ENCODE peak calls at places on chromosomes 3 and 15, in five cellular contexts. J is adrenal gland, B is breast epithelium, I is ovary, V is uterus. K is an unnamed sample.

GRCh38 chr3:53495091-53495517 is 693 bp downstream of the CACNA1D start:
- DNase-seq in V (no peak), I (no peak), B (no peak), J (peak), K (no peak)

GRCh38 chr15:58249646-58250312 is 111.6 kb downstream of the AQP9 start:
- DNase-seq in I (no peak), B (no peak), J (no peak), V (no peak), K (no peak)

GRCh38 chr3:156477306-156477705 is 77.6 kb downstream of the SSR3 start:
- DNase-seq in V (no peak), J (no peak), I (no peak), B (no peak), K (no peak)

GRCh38 chr15:62462268-62462667 is 297.2 kb upstream of the C2CD4B start:
- DNase-seq in V (no peak), I (no peak), J (no peak), B (no peak), K (no peak)

GRCh38 chr3:52609316-52609815 is 73.0 kb downstream of the UQCC5 start:
- DNase-seq in J (no peak), I (no peak), B (no peak), V (no peak), K (no peak)

GRCh38 chr3:123751478-123751877 is 132.7 kb downstream of the MYLK start:
- DNase-seq in B (no peak), J (no peak), I (no peak), V (no peak), K (no peak)

GRCh38 chr15:72197460-72198409 is at the start of gene GRAMD2A:
- DNase-seq in V (no peak), I (no peak), J (no peak), B (no peak), K (peak)

GRCh38 chr15:96774216-96774615 is 443.7 kb downstream of the NR2F2 start:
- DNase-seq in I (no peak), V (no peak), J (no peak), B (no peak), K (no peak)

GRCh38 chr3:99413504-99413903 is 224.9 kb upstream of the COL8A1 start:
- DNase-seq in V (no peak), J (no peak), I (no peak), B (no peak), K (no peak)

GRCh38 chr3:172512363-172512762 is 10.9 kb downstream of the TNFSF10 start:
- DNase-seq in I (no peak), B (no peak), J (peak), V (no peak), K (no peak)

GRCh38 chr3:112894258-112894657 is 47.6 kb upstream of the CD200R1L start:
- DNase-seq in V (no peak), J (no peak), B (no peak), I (no peak), K (no peak)

GRCh38 chr3:17466028-17466427 is 276.4 kb downstream of the TBC1D5 start:
- DNase-seq in J (no peak), B (no peak), I (no peak), V (no peak), K (no peak)

GRCh38 chr15:95761742-95762141 is 568.8 kb upstream of the NR2F2 start:
- DNase-seq in J (no peak), V (no peak), B (no peak), I (no peak), K (no peak)

GRCh38 chr3:188437921-188438320 is 284.0 kb downstream of the LPP start:
- DNase-seq in V (no peak), J (no peak), I (no peak), B (no peak), K (no peak)

GRCh38 chr3:151228291-151229125 is 25.5 kb upstream of the GPR171 start:
- DNase-seq in B (no peak), J (no peak), V (no peak), I (no peak), K (no peak)

GRCh38 chr15:58307313-58307961 is 124.4 kb upstream of the LIPC start:
- DNase-seq in J (no peak), V (no peak), I (no peak), B (no peak), K (no peak)

GRCh38 chr3:175163686-175164085 is 304.6 kb downstream of the NAALADL2 start:
- DNase-seq in J (no peak), I (no peak), V (no peak), B (no peak), K (no peak)

GRCh38 chr3:194574639-194575483 is 58.4 kb downstream of the TMEM44 start:
- DNase-seq in B (no peak), J (peak), I (no peak), V (no peak), K (no peak)

GRCh38 chr15:32855942-32856341 is 138.1 kb downstream of the GREM1 start:
- DNase-seq in B (no peak), I (no peak), V (no peak), J (no peak), K (no peak)

GRCh38 chr3:181518222-181518621 is 193.5 kb upstream of the SOX2 start:
- DNase-seq in B (no peak), I (no peak), V (no peak), J (no peak), K (no peak)

GRCh38 chr3:194097141-194097880 is 38.6 kb upstream of the HES1 start:
- DNase-seq in J (no peak), I (no peak), B (peak), V (no peak), K (no peak)

GRCh38 chr3:44957986-44958385 is 18.0 kb downstream of the ZDHHC3 start:
- DNase-seq in V (no peak), I (no peak), B (no peak), J (no peak), K (no peak)

GRCh38 chr3:172034786-172035685 is 4.3 kb upstream of the FNDC3B start:
- DNase-seq in I (no peak), B (no peak), J (no peak), V (no peak), K (no peak)

GRCh38 chr15:58146734-58147133 is 8.6 kb downstream of the AQP9 start:
- DNase-seq in J (peak), V (no peak), B (no peak), I (no peak), K (no peak)

GRCh38 chr15:78766041-78766440 is 45.2 kb downstream of the ADAMTS7 start:
- DNase-seq in I (no peak), V (peak), B (no peak), J (no peak), K (no peak)

GRCh38 chr3:179716811-179717210 is 64.0 kb downstream of the USP13 start:
- DNase-seq in B (no peak), V (no peak), J (no peak), I (no peak), K (no peak)

GRCh38 chr3:11641683-11642407 is 1.9 kb downstream of the VGLL4 start:
- DNase-seq in B (no peak), I (no peak), J (no peak), V (no peak), K (no peak)

GRCh38 chr3:7999363-7999762 is 502.3 kb upstream of the LMCD1 start:
- DNase-seq in J (no peak), I (no peak), B (no peak), V (no peak), K (no peak)

GRCh38 chr15:95872366-95872771 is 458.1 kb upstream of the NR2F2 start:
- DNase-seq in J (no peak), B (no peak), V (no peak), I (no peak), K (no peak)

GRCh38 chr15:42798802-42799201 is 61.9 kb upstream of the CDAN1 start:
- DNase-seq in V (no peak), J (no peak), I (no peak), B (no peak), K (no peak)

GRCh38 chr3:129620828-129621605 is 14.5 kb upstream of the PLXND1 start:
- DNase-seq in J (no peak), I (no peak), V (no peak), B (no peak), K (peak)

GRCh38 chr15:63857459-63857856 is 23.7 kb upstream of the HERC1 start:
- DNase-seq in V (no peak), I (no peak), J (no peak), B (no peak), K (no peak)

GRCh38 chr3:178966299-178967183 is 105.1 kb downstream of the ZMAT3 start:
- DNase-seq in V (no peak), I (no peak), J (peak), B (no peak), K (no peak)

GRCh38 chr3:58353722-58354553 is 21.2 kb downstream of the PXK start:
- DNase-seq in I (no peak), V (no peak), J (no peak), B (no peak), K (no peak)

GRCh38 chr3:196641278-196642058 is 2.0 kb downstream of the NRROS start:
- DNase-seq in B (no peak), J (no peak), I (no peak), V (no peak), K (no peak)

GRCh38 chr3:196638922-196639516 is 475 bp upstream of the NRROS start:
- DNase-seq in J (no peak), B (no peak), I (no peak), V (no peak), K (no peak)

GRCh38 chr3:196640501-196640968 is 1.0 kb downstream of the NRROS start:
- DNase-seq in V (no peak), B (no peak), I (no peak), J (no peak), K (no peak)

GRCh38 chr3:196636369-196637349 is 2.8 kb upstream of the NRROS start:
- DNase-seq in I (no peak), J (no peak), B (no peak), V (no peak), K (no peak)

DNA sequence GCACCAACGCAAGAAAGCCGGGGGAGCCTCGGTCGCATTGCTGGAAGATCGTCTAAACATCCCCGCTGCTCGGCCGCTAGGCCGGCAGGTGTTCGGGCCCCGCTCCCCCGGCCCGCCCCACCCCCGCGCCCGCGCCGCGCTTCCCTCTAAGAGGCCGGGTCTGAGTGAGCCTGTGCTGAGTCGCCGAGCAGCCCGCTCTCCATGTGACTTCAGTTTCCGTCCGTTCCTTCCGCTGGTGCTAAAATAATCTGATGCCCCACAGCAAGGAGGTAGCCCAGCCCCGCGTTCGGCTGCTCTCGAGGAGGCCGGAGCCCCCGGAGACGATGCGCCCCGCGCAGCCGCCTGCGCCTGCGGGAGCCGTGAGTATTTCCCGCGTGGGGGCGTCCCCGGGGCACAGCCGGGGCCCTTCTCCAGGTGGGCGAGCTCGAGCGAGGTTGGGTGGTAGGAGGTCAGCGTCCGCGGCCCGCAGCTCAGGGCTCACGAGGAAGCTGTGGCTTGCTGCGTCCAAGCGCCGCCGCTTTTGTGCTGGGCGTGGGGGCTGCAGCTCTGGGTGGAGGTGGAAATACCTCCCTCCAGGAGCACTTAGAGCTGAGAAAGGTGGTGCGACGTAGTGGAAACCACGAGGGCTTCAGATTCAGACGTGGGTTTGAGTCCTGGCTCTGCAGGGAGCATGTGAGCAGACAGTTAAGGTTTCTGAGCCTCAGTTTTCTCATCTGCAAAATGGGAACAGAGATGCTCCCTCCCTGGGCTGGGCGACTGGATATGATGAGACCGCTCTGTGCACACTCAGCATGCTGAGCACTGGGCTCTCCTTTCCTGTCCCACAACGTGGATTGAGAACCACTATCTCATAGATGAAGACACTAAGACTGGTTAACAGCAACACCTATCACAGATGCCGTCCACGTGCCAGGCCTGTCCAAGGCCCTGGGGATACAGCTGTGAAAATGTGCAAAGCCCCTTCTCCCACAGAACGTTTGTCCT is at the start of gene NRROS:
- DNase-seq in I (no peak), J (peak), B (peak), V (peak), K (peak)
- TF ChIP-seq POLR2A in I (no peak), J (no peak), B (no peak), V (peak), K (peak)

DNA sequence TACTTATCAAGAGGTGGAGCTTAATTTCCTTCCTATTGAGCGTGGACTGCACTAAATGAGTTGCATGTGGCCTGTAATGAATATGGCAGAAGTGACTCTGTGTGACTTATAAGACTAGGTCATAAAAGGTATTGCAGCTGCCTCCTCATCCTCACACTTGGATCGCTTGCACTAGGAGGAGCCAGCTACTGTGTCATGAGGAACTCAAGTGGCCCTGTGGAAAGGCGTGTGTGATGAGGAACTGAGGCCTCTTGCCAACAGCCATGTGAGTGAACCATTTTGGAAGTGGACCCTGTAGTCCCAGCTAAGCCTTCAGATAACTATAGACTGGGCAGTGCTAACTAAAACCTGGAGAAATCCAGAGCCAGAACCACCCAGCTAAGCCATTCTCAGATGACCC is 7.1 kb upstream of the SLC30A4 start:
- DNase-seq in V (no peak), J (no peak), B (no peak), I (no peak), K (no peak)
- TF ChIP-seq POLR2A in V (no peak), J (no peak), B (no peak), I (no peak), K (no peak)

GRCh38 chr3:3800076-3800448 is 831 bp downstream of the LRRN1 start:
- DNase-seq in J (no peak), B (no peak), I (peak), V (no peak), K (no peak)

GRCh38 chr3:3801510-3801841 is 2.2 kb downstream of the LRRN1 start:
- DNase-seq in J (no peak), I (no peak), V (no peak), B (no peak), K (no peak)

GRCh38 chr3:3800685-3801509 is 1.7 kb downstream of the LRRN1 start:
- DNase-seq in V (no peak), B (peak), J (no peak), I (peak), K (peak)

GRCh38 chr3:3798641-3799113 is 554 bp upstream of the LRRN1 start:
- DNase-seq in B (no peak), I (peak), J (no peak), V (no peak), K (peak)

DNA sequence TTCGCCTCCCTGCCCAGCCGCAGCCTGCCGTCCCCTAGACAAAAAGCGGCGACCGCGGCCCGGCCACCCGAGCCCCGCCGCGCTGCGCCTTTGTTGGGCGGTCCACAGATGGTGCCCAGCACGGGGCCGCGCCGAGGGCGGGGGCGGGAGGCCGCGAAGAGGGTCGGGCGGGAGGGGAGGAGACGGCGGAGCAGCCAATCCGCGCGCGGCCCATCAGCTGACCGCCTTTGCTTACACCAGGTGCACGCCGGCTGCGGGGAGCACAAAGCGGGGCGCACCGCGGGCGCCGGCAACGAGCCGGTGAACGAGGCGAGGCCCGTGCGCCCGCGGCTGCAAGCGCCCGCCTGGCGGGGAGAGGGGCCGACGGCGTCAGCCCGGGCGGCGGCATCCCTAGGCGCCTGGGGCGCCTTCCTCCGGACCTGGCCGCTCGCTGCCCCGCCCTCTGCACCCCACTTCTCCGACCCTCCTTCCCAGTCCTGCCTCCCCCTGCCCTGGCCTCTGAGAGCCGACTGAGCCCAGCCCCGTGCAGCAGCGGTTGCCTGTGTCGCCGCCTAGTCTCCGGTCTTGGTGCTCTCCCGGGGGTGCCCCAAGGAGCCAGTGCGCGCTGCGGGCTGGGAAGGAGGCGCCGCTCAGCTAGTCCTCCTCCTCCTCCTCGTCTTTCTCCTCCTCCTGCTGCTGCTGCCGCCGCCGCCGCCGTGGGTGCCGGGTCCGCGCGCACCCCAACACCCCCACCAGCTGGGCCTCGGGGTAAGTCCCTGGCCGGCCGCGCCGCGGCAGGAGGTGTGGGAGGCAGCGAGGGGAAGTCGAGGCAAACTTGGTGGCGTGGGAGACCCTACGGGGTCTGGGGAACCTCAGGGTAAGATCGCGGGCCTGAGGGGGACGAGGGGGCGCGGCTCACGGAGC is at the start of gene LRRN1:
- DNase-seq in V (no peak), J (no peak), B (peak), I (peak), K (peak)
- TF ChIP-seq POLR2A in V (peak), J (peak), B (no peak), I (peak), K (no peak)

GRCh38 chr3:57078366-57079220 is 18.1 kb downstream of the SPATA12 start:
- DNase-seq in J (peak), B (peak), V (peak), I (peak), K (peak)
- TF ChIP-seq POLR2A in J (no peak), B (no peak), V (peak), I (no peak), K (no peak)

GRCh38 chr15:52709172-52709979 is 30.2 kb upstream of the ATOSA start:
- DNase-seq in V (no peak), I (no peak), B (peak), J (no peak), K (no peak)
- TF ChIP-seq POLR2A in V (no peak), I (no peak), B (no peak), J (no peak), K (no peak)

GRCh38 chr15:67879440-67880129 is 39.7 kb upstream of the RNU6-1 start:
- DNase-seq in I (no peak), B (no peak), V (no peak), J (no peak), K (no peak)

GRCh38 chr15:67869700-67870099 is 29.9 kb upstream of the RNU6-1 start:
- DNase-seq in J (no peak), V (no peak), I (no peak), B (no peak), K (no peak)

GRCh38 chr15:67878647-67879293 is 38.9 kb upstream of the RNU6-1 start:
- DNase-seq in J (no peak), V (no peak), B (no peak), I (no peak), K (no peak)

GRCh38 chr15:67870868-67871408 is 31.1 kb upstream of the RNU6-1 start:
- DNase-seq in V (no peak), I (no peak), B (no peak), J (no peak), K (no peak)

DNA sequence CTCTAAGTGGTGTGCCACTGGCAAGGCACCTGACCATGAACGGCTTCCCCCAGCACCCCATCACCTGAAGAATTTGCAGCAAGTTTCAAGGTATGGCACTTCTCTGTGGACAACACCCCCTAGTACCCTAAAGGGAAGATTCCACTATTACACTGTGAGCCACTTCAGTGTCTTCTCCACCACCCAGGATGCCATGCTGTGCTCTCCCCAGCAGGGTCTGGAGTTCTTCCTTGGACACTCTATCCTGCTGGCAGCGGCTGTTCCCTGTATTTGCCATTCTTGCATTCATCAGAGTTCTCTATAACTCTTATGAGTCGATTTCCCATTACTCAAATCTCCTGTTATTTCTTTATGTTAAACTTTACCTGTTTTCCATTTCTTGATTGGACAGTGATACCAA is 33.9 kb upstream of the RNU6-1 start:
- DNase-seq in I (no peak), J (no peak), V (no peak), B (no peak), K (no peak)
- TF ChIP-seq POLR2A in I (no peak), J (no peak), V (no peak), B (no peak), K (no peak)

GRCh38 chr15:99504823-99505551 is 60.8 kb upstream of the MEF2A start:
- DNase-seq in B (no peak), J (no peak), V (no peak), I (no peak), K (no peak)
- TF ChIP-seq POLR2A in B (no peak), J (no peak), V (no peak), I (no peak), K (peak)

K was measured in GM12892.